ENCODE peak calls at places on chromosomes 6 and 20, in nine cellular contexts. C, F, I, G, L, K, N, S and T are unnamed samples.

GRCh38 chr20:17437251-17437650 is 93.9 kb downstream of the BFSP1 start:
- DNase-seq in C (no peak), F (peak), I (no peak), G (no peak), L (no peak), K (no peak), N (no peak), S (no peak), T (no peak)

GRCh38 chr20:47038581-47039560 is 144.2 kb downstream of the EYA2 start:
- DNase-seq in C (no peak), F (no peak), I (no peak), G (no peak), L (no peak), K (no peak), N (no peak), S (no peak), T (no peak)

GRCh38 chr20:8213831-8214587 is 81.9 kb downstream of the PLCB1 start:
- DNase-seq in C (no peak), F (no peak), I (no peak), G (no peak), L (no peak), K (peak), N (no peak), S (no peak), T (no peak)

GRCh38 chr20:23141450-23142161 is 55.5 kb upstream of the CD93 start:
- DNase-seq in C (no peak), F (no peak), I (no peak), G (no peak), L (no peak), K (no peak), N (no peak), S (no peak), T (peak)

GRCh38 chr20:49575551-49576060 is 7.7 kb upstream of the PTGIS start:
- DNase-seq in C (no peak), F (no peak), I (no peak), G (no peak), L (no peak), K (no peak), N (no peak), S (no peak), T (peak)

GRCh38 chr6:97205936-97206335 is 77.1 kb downstream of the MMS22L start:
- DNase-seq in C (no peak), F (no peak), I (no peak), G (no peak), L (peak), K (no peak), N (no peak), S (no peak), T (no peak)

GRCh38 chr20:12808006-12808567 is 200.7 kb upstream of the SPTLC3 start:
- DNase-seq in C (no peak), F (no peak), I (no peak), G (no peak), L (no peak), K (no peak), N (no peak), S (no peak), T (no peak)

GRCh38 chr20:2822073-2822472 is 5.9 kb downstream of the TMEM239 start:
- DNase-seq in C (no peak), F (no peak), I (no peak), G (no peak), L (no peak), K (peak), N (no peak), S (no peak), T (no peak)

GRCh38 chr6:3073382-3073781 is 5.1 kb downstream of the RIPK1 start:
- DNase-seq in C (no peak), F (no peak), I (no peak), G (no peak), L (no peak), K (no peak), N (no peak), S (no peak), T (no peak)

GRCh38 chr6:93407186-93407585 is 12.2 kb downstream of the EPHA7 start:
- DNase-seq in C (no peak), F (no peak), I (no peak), G (no peak), L (no peak), K (no peak), N (no peak), S (peak), T (no peak)

GRCh38 chr20:23625236-23625964 is 12.4 kb downstream of the CST3 start:
- DNase-seq in C (no peak), F (peak), I (no peak), G (no peak), L (no peak), K (no peak), N (no peak), S (peak), T (no peak)

GRCh38 chr6:36123270-36124139 is 6.8 kb upstream of the MAPK13 start:
- DNase-seq in C (peak), F (peak), I (peak), G (peak), L (peak), K (peak), N (peak), S (peak), T (peak)

GRCh38 chr6:155483858-155484257 is 28.2 kb upstream of the NOX3 start:
- DNase-seq in C (no peak), F (no peak), I (no peak), G (no peak), L (no peak), K (no peak), N (no peak), S (peak), T (no peak)

GRCh38 chr6:37019065-37019450 is 13.6 kb downstream of the FGD2 start:
- DNase-seq in C (peak), F (no peak), I (peak), G (peak), L (no peak), K (no peak), N (no peak), S (peak), T (no peak)

GRCh38 chr20:20213722-20214121 is 154.2 kb upstream of the INSM1 start:
- DNase-seq in C (no peak), F (no peak), I (no peak), G (no peak), L (no peak), K (no peak), N (no peak), S (no peak), T (no peak)

GRCh38 chr20:43666376-43667328 is at the start of gene MYBL2:
- DNase-seq in C (peak), F (no peak), I (peak), G (peak), L (peak), K (peak), N (peak), S (peak), T (no peak)

GRCh38 chr6:105397987-105398386 is 4.9 kb downstream of the PREP start:
- DNase-seq in C (no peak), F (no peak), I (no peak), G (no peak), L (peak), K (no peak), N (no peak), S (no peak), T (no peak)

GRCh38 chr6:38543022-38543421 is 96.7 kb downstream of the BTBD9 start:
- DNase-seq in C (no peak), F (no peak), I (no peak), G (no peak), L (no peak), K (no peak), N (no peak), S (no peak), T (no peak)

GRCh38 chr6:145096846-145097245 is 638.5 kb downstream of the EPM2A start:
- DNase-seq in C (no peak), F (no peak), I (no peak), G (peak), L (no peak), K (no peak), N (no peak), S (peak), T (no peak)

GRCh38 chr6:149847943-149848267 is 16.3 kb downstream of the LRP11 start:
- DNase-seq in C (no peak), F (no peak), I (no peak), G (no peak), L (no peak), K (no peak), N (no peak), S (no peak), T (no peak)

GRCh38 chr6:29532320-29532951 is 27.1 kb downstream of the UBD start:
- DNase-seq in C (no peak), F (peak), I (no peak), G (no peak), L (no peak), K (no peak), N (no peak), S (no peak), T (no peak)

GRCh38 chr6:127690092-127690491 is 113.1 kb downstream of the C6orf58 start:
- DNase-seq in C (peak), F (no peak), I (no peak), G (peak), L (peak), K (no peak), N (no peak), S (peak), T (no peak)
- TF ChIP-seq CTCF in C (no peak), F (no peak), I (no peak), G (peak), L (peak), K (peak), N (peak), S (peak), T (no peak)

DNA sequence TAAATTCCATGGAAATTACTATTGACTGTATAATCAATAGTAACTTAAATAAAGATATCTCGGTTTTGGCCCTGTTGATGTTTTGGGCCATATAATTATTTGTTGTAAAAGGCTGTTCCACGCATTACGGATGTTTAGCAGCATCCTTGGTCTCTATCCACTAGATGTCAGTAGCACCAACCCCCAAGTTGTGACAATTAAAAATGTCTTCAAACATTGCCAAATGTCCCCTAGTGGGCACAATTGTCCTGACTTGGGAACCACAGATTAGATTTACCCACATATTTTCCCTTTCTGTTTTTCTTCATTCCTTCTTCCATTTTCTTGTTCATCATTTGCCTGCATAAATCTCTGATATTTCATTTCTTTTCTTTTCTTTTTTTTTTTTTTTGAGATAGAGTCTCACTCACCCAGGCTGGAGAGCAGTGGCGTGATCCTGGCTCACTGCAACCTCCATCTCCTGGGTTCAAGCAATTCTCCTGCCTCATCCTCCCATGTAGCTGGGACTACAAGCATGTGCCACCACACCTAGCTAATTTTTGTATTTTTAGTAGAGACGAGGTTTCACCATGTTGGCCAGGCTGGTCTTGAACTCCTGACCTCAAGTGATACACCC is 13.6 kb upstream of the WFDC8 start:
- DNase-seq in C (peak), F (no peak), I (no peak), G (peak), L (peak), K (peak), N (no peak), S (peak), T (no peak)
- TF ChIP-seq CTCF in C (peak), F (no peak), I (no peak), G (peak), L (peak), K (peak), N (peak), S (peak), T (no peak)

GRCh38 chr6:135411339-135411738 is 86.2 kb downstream of the AHI1 start:
- DNase-seq in C (no peak), F (no peak), I (no peak), G (no peak), L (no peak), K (no peak), N (no peak), S (peak), T (no peak)
- TF ChIP-seq CTCF in C (no peak), F (no peak), I (no peak), G (peak), L (no peak), K (no peak), N (peak), S (peak), T (no peak)

GRCh38 chr20:34751453-34751852 is 47.3 kb downstream of the TP53INP2 start:
- DNase-seq in C (no peak), F (no peak), I (no peak), G (no peak), L (no peak), K (no peak), N (no peak), S (no peak), T (no peak)

GRCh38 chr20:34754611-34755010 is 50.5 kb downstream of the TP53INP2 start:
- DNase-seq in C (no peak), F (no peak), I (no peak), G (no peak), L (peak), K (no peak), N (no peak), S (no peak), T (no peak)

GRCh38 chr20:34750484-34750883 is 46.3 kb downstream of the TP53INP2 start:
- DNase-seq in C (no peak), F (no peak), I (no peak), G (no peak), L (no peak), K (no peak), N (no peak), S (no peak), T (no peak)

GRCh38 chr20:34755367-34755766 is 51.2 kb downstream of the TP53INP2 start:
- DNase-seq in C (no peak), F (no peak), I (no peak), G (no peak), L (no peak), K (peak), N (no peak), S (no peak), T (no peak)

GRCh38 chr20:34753706-34754461 is 49.7 kb downstream of the TP53INP2 start:
- DNase-seq in C (no peak), F (no peak), I (no peak), G (no peak), L (peak), K (no peak), N (no peak), S (peak), T (no peak)
- TF ChIP-seq CTCF in C (no peak), F (no peak), I (no peak), G (no peak), L (peak), K (no peak), N (no peak), S (no peak), T (no peak)